ENCODE peak calls at places on chromosome 2, in ten cellular contexts. W is tibial nerve; B is Peyer's patch; K is brain microvascular endothelial cell; S is fibroblast of lung; T is uterus; J is CD4-positive, CD25-positive, alpha-beta regulatory T cell; L is testis; F is cardiac muscle cell; V is right atrium auricular region. D is an unnamed sample.

GRCh38 chr2:40103163-40103562 is 324.1 kb upstream of the THUMPD2 start:
- DNase-seq in W (no peak), B (no peak), K (no peak), S (peak; percentile 90), T (no peak), J (no peak), L (no peak), F (peak; percentile 80), V (no peak), D (no peak)

GRCh38 chr2:11998626-11999378 is 252.4 kb downstream of the LPIN1 start:
- DNase-seq in W (no peak), B (no peak), K (peak; percentile 11), S (peak; percentile 57), T (no peak), J (no peak), L (no peak), F (no peak), V (no peak), D (no peak)

GRCh38 chr2:185618630-185619029 is 120.0 kb upstream of the FSIP2 start:
- DNase-seq in W (no peak), B (no peak), K (peak; percentile 12), S (peak; percentile 91), T (no peak), J (no peak), L (no peak), F (no peak), V (no peak), D (no peak)

GRCh38 chr2:180790891-180791290 is 189.5 kb upstream of the UBE2E3 start:
- DNase-seq in W (no peak), B (no peak), K (no peak), S (peak; percentile 1), T (no peak), J (no peak), L (no peak), F (peak; percentile 46), V (no peak), D (no peak)

GRCh38 chr2:28652217-28652616 is 99.4 kb upstream of the PPP1CB start:
- DNase-seq in W (no peak), B (no peak), K (no peak), S (peak; percentile 71), T (no peak), J (no peak), L (no peak), F (no peak), V (no peak), D (no peak)

GRCh38 chr2:226431301-226431955 is 368.2 kb downstream of the IRS1 start:
- DNase-seq in W (no peak), B (no peak), K (no peak), S (peak; percentile 76), T (no peak), J (no peak), L (no peak), F (peak; percentile 59), V (no peak), D (no peak)

GRCh38 chr2:140465301-140465700 is 1665.5 kb downstream of the LRP1B start:
- DNase-seq in W (no peak), B (no peak), K (no peak), S (no peak), T (no peak), J (no peak), L (no peak), F (no peak), V (no peak), D (no peak)

GRCh38 chr2:221293949-221294736 is 278.0 kb downstream of the EPHA4 start:
- DNase-seq in W (no peak), B (no peak), K (no peak), S (no peak), T (no peak), J (no peak), L (no peak), F (no peak), V (no peak), D (no peak)

GRCh38 chr2:10980071-10980470 is 68.3 kb downstream of the KCNF1 start:
- DNase-seq in W (no peak), B (no peak), K (no peak), S (no peak), T (no peak), J (no peak), L (no peak), F (no peak), V (no peak), D (no peak)

GRCh38 chr2:10977636-10978035 is 65.9 kb downstream of the KCNF1 start:
- DNase-seq in W (no peak), B (no peak), K (peak; percentile 26), S (peak; percentile 9), T (no peak), J (no peak), L (peak; percentile 43), F (peak; percentile 30), V (no peak), D (no peak)

GRCh38 chr2:10980886-10981425 is 69.2 kb downstream of the KCNF1 start:
- DNase-seq in W (no peak), B (no peak), K (no peak), S (no peak), T (no peak), J (no peak), L (no peak), F (no peak), V (no peak), D (no peak)

GRCh38 chr2:10977003-10977402 is 65.3 kb downstream of the KCNF1 start:
- DNase-seq in W (no peak), B (no peak), K (peak; percentile 21), S (peak; percentile 20), T (no peak), J (no peak), L (no peak), F (peak; percentile 18), V (no peak), D (no peak)

DNA sequence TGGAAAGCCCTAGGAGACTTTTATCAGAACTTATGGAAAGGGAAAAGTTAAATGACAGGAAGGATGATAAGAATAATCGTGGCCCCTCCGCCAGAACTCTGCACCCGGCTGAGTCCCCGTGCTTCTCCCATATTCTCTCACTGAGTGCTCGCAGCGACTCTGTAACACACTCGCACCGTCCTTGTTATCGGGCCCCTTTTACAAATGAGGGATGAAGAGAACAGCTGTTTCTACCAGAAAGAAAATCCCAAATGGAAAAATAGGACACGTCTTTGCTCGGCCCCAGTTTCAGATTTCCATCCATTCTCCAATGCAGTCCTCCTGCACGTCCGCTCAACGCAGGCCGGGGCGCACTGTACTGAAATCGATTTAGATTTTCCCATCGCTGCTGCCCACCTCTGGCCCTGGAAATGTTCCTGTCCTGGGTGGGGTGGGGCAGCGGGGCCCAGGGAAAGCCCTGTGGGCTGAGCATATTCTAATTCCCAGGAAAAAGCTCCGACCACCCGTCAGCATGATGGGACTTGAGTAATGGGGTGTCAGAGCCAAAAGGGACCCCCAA is 66.5 kb downstream of the KCNF1 start:
- DNase-seq in W (no peak), B (no peak), K (no peak), S (no peak), T (no peak), J (no peak), L (no peak), F (no peak), V (no peak), D (no peak)
- H3K4me3 ChIP-seq in W (no peak overlapping the region), B (no peak overlapping the region), K (no peak overlapping the region), S (peak overlapping the region; percentile 6), T (no peak overlapping the region), J (no peak overlapping the region), L (peak overlapping the region; percentile 22), F (no peak overlapping the region), V (no peak overlapping the region), D (no peak overlapping the region)

GRCh38 chr2:134304726-134305509 is 51.0 kb downstream of the MGAT5 start:
- DNase-seq in W (no peak), B (no peak), K (no peak), S (no peak), T (no peak), J (no peak), L (no peak), F (no peak), V (no peak), D (no peak)
- H3K36me3 ChIP-seq in W (no peaks in the 10 kb centered on the region), B (no peaks in the 10 kb centered on the region), K (no peaks in the 10 kb centered on the region), S (no peaks in the 10 kb centered on the region), T (no peaks in the 10 kb centered on the region), J (peaks cover 5% of the 10 kb centered on the region), L (no peaks in the 10 kb centered on the region), F (no peaks in the 10 kb centered on the region), V (no peaks in the 10 kb centered on the region), D (peaks cover 4% of the 10 kb centered on the region)

GRCh38 chr2:205684871-205685313 is 2.6 kb downstream of the NRP2 start:
- DNase-seq in W (no peak), B (peak; percentile 48), K (no peak), S (peak; percentile 65), T (peak; percentile 62), J (no peak), L (no peak), F (peak; percentile 41), V (no peak), D (no peak)

GRCh38 chr2:205686231-205687017 is 4.1 kb downstream of the NRP2 start:
- DNase-seq in W (no peak), B (peak; percentile 45), K (no peak), S (no peak), T (peak; percentile 43), J (no peak), L (no peak), F (peak; percentile 54), V (no peak), D (peak; percentile 23)

GRCh38 chr2:205683991-205684390 is 1.7 kb downstream of the NRP2 start:
- DNase-seq in W (no peak), B (no peak), K (no peak), S (no peak), T (no peak), J (no peak), L (no peak), F (no peak), V (no peak), D (no peak)

GRCh38 chr2:205687018-205687956 is 5.0 kb downstream of the NRP2 start:
- DNase-seq in W (no peak), B (peak; percentile 46), K (no peak), S (no peak), T (peak; percentile 52), J (no peak), L (no peak), F (no peak), V (no peak), D (no peak)

DNA sequence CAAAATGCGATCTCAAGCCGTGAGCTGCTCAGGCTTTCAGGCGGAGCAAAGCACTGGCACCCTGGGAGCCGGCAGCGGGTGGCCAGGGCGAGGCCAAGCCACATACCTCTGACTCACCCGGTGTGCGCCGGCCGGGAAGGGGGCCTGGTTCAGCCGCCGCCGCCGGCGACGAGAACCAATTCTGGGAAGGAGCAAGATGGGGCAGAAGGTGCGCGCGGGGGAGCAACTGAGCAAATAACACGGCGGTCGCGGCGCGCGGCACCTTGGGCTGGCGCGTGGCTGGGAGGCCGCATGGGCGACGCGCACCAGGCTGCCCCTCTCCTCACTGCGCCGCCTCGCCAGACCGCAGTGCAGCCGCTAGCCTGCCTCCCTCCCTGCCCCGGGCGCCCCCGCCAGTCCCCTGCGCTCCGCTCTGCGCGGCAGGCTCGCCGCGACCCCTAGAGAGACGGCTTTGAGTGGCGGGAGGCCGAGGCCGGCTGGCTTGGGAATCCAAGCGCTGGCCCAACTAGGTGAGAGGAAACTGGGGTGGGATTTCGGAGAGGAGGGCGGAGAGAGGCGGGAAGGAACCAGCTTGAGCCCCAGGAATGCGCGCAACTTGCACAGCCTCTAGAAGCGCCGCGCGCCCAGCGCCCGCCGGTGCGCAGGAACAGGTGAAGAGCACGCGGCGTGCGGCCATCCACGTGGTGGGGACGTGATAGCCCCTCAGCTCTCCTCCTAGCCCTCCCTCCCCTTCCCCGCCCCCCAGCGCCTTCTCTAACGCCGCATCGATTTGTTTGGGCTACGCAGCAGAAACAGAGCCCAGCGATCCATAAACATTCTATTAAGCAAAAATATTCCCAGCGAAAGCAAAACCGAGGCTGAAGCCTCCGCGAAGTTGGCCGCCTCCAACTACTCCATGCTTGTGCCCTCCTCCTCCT is 3.3 kb downstream of the NRP2 start:
- DNase-seq in W (no peak), B (peak; percentile 53), K (no peak), S (peak; percentile 71), T (peak; percentile 54), J (no peak), L (no peak), F (peak; percentile 68), V (no peak), D (peak; percentile 84)
- H3K27me3 ChIP-seq in W (no peaks in the 10 kb centered on the region), B (peaks cover 4% of the 10 kb centered on the region), K (no peaks in the 10 kb centered on the region), S (no peaks in the 10 kb centered on the region), T (no peaks in the 10 kb centered on the region), J (peaks cover 31% of the 10 kb centered on the region), L (no peaks in the 10 kb centered on the region), F (no peaks in the 10 kb centered on the region), V (no peaks in the 10 kb centered on the region), D (peaks cover 3% of the 10 kb centered on the region)

GRCh38 chr2:57855207-57855606 is 191.4 kb upstream of the VRK2 start:
- DNase-seq in W (no peak), B (no peak), K (no peak), S (no peak), T (no peak), J (no peak), L (no peak), F (no peak), V (no peak), D (no peak)
- H3K4me3 ChIP-seq in W (no peak overlapping the region), B (no peak overlapping the region), K (no peak overlapping the region), S (no peak overlapping the region), T (no peak overlapping the region), J (no peak overlapping the region), L (no peak overlapping the region), F (no peak overlapping the region), V (no peak overlapping the region), D (no peak overlapping the region)

D was measured in MG63.